ENCODE peak calls at places on chromosome 3, in seven cellular contexts. One of them, this sample, is unnamed.

GRCh38 chr3:8563146-8563545 is 61.5 kb downstream of the LMCD1 start:
- DNase-seq in aorta: no peak
- DNase-seq in NT2/D1: no peak
- DNase-seq in BE2C: no peak
- DNase-seq in stomach: no peak
- DNase-seq in heart right ventricle: no peak
- DNase-seq in uterus: no peak
- DNase-seq in this sample: no peak

GRCh38 chr3:350978-351377 is 154.4 kb downstream of the CHL1 start:
- DNase-seq in heart right ventricle: no peak
- DNase-seq in stomach: no peak
- DNase-seq in NT2/D1: no peak
- DNase-seq in BE2C: no peak
- DNase-seq in uterus: no peak
- DNase-seq in aorta: no peak
- DNase-seq in this sample: no peak

GRCh38 chr3:14886101-14886500 is 61.3 kb upstream of the NR2C2 start:
- DNase-seq in BE2C: no peak
- DNase-seq in uterus: no peak
- DNase-seq in heart right ventricle: no peak
- DNase-seq in NT2/D1: no peak
- DNase-seq in aorta: no peak
- DNase-seq in stomach: no peak
- DNase-seq in this sample: no peak

GRCh38 chr3:132417695-132418520 is 606 bp downstream of the DNAJC13 start:
- DNase-seq in BE2C: peak; percentile 65
- DNase-seq in heart right ventricle: peak; percentile 35
- DNase-seq in stomach: peak; percentile 49
- DNase-seq in uterus: peak; percentile 43
- DNase-seq in aorta: peak; percentile 72
- DNase-seq in NT2/D1: peak; percentile 35
- DNase-seq in this sample: no peak

GRCh38 chr3:195909294-195909644 is 918 bp upstream of the TNK2 start:
- DNase-seq in heart right ventricle: no peak
- DNase-seq in BE2C: peak; percentile 56
- DNase-seq in stomach: no peak
- DNase-seq in NT2/D1: no peak
- DNase-seq in uterus: no peak
- DNase-seq in aorta: no peak
- DNase-seq in this sample: no peak

GRCh38 chr3:48655586-48655985 is 7.1 kb downstream of the CELSR3 start:
- DNase-seq in stomach: no peak
- DNase-seq in BE2C: no peak
- DNase-seq in aorta: no peak
- DNase-seq in uterus: no peak
- DNase-seq in NT2/D1: no peak
- DNase-seq in heart right ventricle: no peak
- DNase-seq in this sample: no peak

GRCh38 chr3:186414735-186415419 is 52.8 kb upstream of the DGKG start:
- DNase-seq in heart right ventricle: no peak
- DNase-seq in BE2C: no peak
- DNase-seq in NT2/D1: no peak
- DNase-seq in uterus: peak; percentile 42
- DNase-seq in aorta: no peak
- DNase-seq in stomach: peak; percentile 61
- DNase-seq in this sample: no peak

GRCh38 chr3:127114337-127115070 is 78.4 kb upstream of the PRR23E start:
- DNase-seq in BE2C: peak; percentile 93
- DNase-seq in aorta: no peak
- DNase-seq in uterus: no peak
- DNase-seq in heart right ventricle: no peak
- DNase-seq in NT2/D1: no peak
- DNase-seq in stomach: no peak
- DNase-seq in this sample: no peak

GRCh38 chr3:157786618-157787017 is 283.4 kb upstream of the VEPH1 start:
- DNase-seq in aorta: no peak
- DNase-seq in stomach: no peak
- DNase-seq in BE2C: no peak
- DNase-seq in heart right ventricle: no peak
- DNase-seq in uterus: no peak
- DNase-seq in NT2/D1: no peak
- DNase-seq in this sample: no peak

GRCh38 chr3:64186667-64187064 is 38.6 kb downstream of the PRICKLE2 start:
- DNase-seq in uterus: no peak
- DNase-seq in heart right ventricle: no peak
- DNase-seq in NT2/D1: no peak
- DNase-seq in stomach: no peak
- DNase-seq in BE2C: no peak
- DNase-seq in aorta: no peak
- DNase-seq in this sample: no peak
- H3K4me1 ChIP-seq in uterus: peaks cover 14% of the 10 kb centered on the region
- H3K4me1 ChIP-seq in heart right ventricle: peaks cover 75% of the 10 kb centered on the region
- H3K4me1 ChIP-seq in NT2/D1: peaks cover 4% of the 10 kb centered on the region
- H3K4me1 ChIP-seq in stomach: peaks cover 40% of the 10 kb centered on the region
- H3K4me1 ChIP-seq in BE2C: peaks cover 21% of the 10 kb centered on the region
- H3K4me1 ChIP-seq in aorta: no peaks in the 10 kb centered on the region
- H3K4me1 ChIP-seq in this sample: peaks cover 2% of the 10 kb centered on the region

DNA sequence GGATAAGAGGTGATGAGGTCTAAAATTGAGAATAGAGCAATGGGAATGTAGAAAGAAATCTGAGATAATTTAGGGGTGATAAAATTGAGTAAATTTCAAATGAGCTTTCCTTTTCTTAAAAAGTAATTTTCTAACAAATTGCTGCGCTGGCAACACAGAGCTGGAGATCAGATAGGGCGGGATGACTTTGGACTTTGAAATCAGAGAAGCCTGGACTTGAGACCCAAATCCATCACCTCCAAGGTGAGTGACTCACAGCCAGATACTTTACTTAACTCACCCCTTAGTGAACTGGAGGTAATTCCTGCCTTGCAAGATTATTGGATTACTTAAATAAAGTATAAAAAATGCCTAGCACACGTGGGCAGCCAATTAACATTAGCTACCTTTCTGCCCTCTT is 80.8 kb downstream of the P2RY1 start:
- DNase-seq in uterus: no peak
- DNase-seq in aorta: no peak
- DNase-seq in NT2/D1: no peak
- DNase-seq in stomach: no peak
- DNase-seq in BE2C: no peak
- DNase-seq in heart right ventricle: no peak
- DNase-seq in this sample: no peak
- H3K9me3 ChIP-seq in uterus: no peaks in the 10 kb centered on the region
- H3K9me3 ChIP-seq in aorta: no peaks in the 10 kb centered on the region
- H3K9me3 ChIP-seq in NT2/D1: no peaks in the 10 kb centered on the region
- H3K9me3 ChIP-seq in stomach: no peaks in the 10 kb centered on the region
- H3K9me3 ChIP-seq in BE2C: no peaks in the 10 kb centered on the region
- H3K9me3 ChIP-seq in heart right ventricle: no peaks in the 10 kb centered on the region
- H3K9me3 ChIP-seq in this sample: no peaks in the 10 kb centered on the region

DNA sequence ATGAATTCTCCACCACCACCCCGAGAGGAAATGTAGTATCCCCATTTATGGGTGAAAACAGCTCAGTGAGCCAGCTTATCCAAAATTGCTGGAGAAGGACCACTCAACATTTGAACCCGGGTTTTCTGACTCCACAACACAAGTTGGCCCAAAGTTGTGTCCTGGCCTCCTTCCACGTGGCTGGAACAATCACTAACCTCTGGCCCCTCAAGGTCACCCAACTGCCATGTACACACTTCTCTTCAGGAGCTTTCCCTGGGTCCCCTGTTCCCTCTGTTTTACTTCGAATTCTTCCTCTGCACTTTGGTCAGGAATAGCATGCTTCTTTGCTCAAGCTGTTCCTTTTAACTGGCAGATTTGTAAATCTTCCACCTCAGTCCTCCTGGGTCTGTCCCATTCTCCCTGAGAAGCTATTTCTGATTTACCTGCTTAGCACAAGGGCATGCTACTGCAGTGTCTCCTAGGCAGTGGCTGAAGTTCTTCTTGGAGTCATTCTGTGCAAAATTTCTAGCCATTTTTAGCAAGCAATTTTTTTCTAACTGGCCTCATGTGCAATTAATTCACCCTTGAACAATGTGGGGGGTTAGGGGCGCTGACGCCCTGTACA is 39.2 kb downstream of the TRIM71 start:
- DNase-seq in NT2/D1: no peak
- DNase-seq in BE2C: no peak
- DNase-seq in heart right ventricle: no peak
- DNase-seq in aorta: no peak
- DNase-seq in stomach: no peak
- DNase-seq in uterus: no peak
- DNase-seq in this sample: no peak
- H3K4me1 ChIP-seq in NT2/D1: peaks cover 11% of the 10 kb centered on the region
- H3K4me1 ChIP-seq in BE2C: no peaks in the 10 kb centered on the region
- H3K4me1 ChIP-seq in heart right ventricle: no peaks in the 10 kb centered on the region
- H3K4me1 ChIP-seq in aorta: no peaks in the 10 kb centered on the region
- H3K4me1 ChIP-seq in stomach: peaks cover 8% of the 10 kb centered on the region
- H3K4me1 ChIP-seq in uterus: no peaks in the 10 kb centered on the region
- H3K4me1 ChIP-seq in this sample: peaks cover 23% of the 10 kb centered on the region

GRCh38 chr3:125337506-125337905 is 37.6 kb downstream of the ZNF148 start:
- DNase-seq in heart right ventricle: no peak
- DNase-seq in uterus: no peak
- DNase-seq in aorta: no peak
- DNase-seq in NT2/D1: no peak
- DNase-seq in stomach: no peak
- DNase-seq in BE2C: no peak
- DNase-seq in this sample: no peak

GRCh38 chr3:125334675-125335560 is 40.2 kb downstream of the ZNF148 start:
- DNase-seq in BE2C: no peak
- DNase-seq in NT2/D1: no peak
- DNase-seq in stomach: no peak
- DNase-seq in heart right ventricle: no peak
- DNase-seq in uterus: no peak
- DNase-seq in aorta: no peak
- DNase-seq in this sample: no peak

DNA sequence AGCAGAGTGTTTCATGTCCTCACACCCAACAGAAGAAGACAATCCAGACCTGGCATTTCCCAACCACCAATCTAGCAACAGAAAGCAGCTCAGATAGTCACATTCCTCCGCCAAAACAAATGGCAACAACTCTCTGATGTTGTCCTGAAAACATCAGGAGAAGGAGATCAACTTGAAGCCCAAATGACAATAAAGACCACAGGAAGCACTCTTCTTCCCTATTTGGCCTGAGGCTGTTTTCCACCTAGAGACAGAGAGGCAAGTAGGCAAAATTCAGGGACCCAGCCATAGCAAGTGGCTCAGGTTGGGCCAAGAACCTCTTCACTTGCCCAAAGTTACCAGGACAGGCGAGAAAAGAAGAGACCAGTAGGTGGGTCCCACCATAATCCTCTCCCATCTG is 35.0 kb downstream of the ZNF148 start:
- DNase-seq in stomach: no peak
- DNase-seq in aorta: no peak
- DNase-seq in heart right ventricle: no peak
- DNase-seq in BE2C: no peak
- DNase-seq in uterus: no peak
- DNase-seq in NT2/D1: no peak
- DNase-seq in this sample: no peak
- H3K9me3 ChIP-seq in stomach: peaks cover 4% of the 10 kb centered on the region
- H3K9me3 ChIP-seq in aorta: no peaks in the 10 kb centered on the region
- H3K9me3 ChIP-seq in heart right ventricle: peaks cover 39% of the 10 kb centered on the region
- H3K9me3 ChIP-seq in BE2C: no peaks in the 10 kb centered on the region
- H3K9me3 ChIP-seq in uterus: no peaks in the 10 kb centered on the region
- H3K9me3 ChIP-seq in NT2/D1: peaks cover 31% of the 10 kb centered on the region
- H3K9me3 ChIP-seq in this sample: no peaks in the 10 kb centered on the region

GRCh38 chr3:10935028-10935427 is 57.5 kb upstream of the SLC6A1 start:
- DNase-seq in stomach: no peak
- DNase-seq in BE2C: no peak
- DNase-seq in aorta: peak; percentile 26
- DNase-seq in uterus: no peak
- DNase-seq in heart right ventricle: no peak
- DNase-seq in NT2/D1: no peak
- DNase-seq in this sample: no peak
- H3K4me1 ChIP-seq in stomach: no peaks in the 10 kb centered on the region
- H3K4me1 ChIP-seq in BE2C: no peaks in the 10 kb centered on the region
- H3K4me1 ChIP-seq in aorta: no peaks in the 10 kb centered on the region
- H3K4me1 ChIP-seq in uterus: no peaks in the 10 kb centered on the region
- H3K4me1 ChIP-seq in heart right ventricle: no peaks in the 10 kb centered on the region
- H3K4me1 ChIP-seq in NT2/D1: peaks cover 26% of the 10 kb centered on the region
- H3K4me1 ChIP-seq in this sample: no peaks in the 10 kb centered on the region

DNA sequence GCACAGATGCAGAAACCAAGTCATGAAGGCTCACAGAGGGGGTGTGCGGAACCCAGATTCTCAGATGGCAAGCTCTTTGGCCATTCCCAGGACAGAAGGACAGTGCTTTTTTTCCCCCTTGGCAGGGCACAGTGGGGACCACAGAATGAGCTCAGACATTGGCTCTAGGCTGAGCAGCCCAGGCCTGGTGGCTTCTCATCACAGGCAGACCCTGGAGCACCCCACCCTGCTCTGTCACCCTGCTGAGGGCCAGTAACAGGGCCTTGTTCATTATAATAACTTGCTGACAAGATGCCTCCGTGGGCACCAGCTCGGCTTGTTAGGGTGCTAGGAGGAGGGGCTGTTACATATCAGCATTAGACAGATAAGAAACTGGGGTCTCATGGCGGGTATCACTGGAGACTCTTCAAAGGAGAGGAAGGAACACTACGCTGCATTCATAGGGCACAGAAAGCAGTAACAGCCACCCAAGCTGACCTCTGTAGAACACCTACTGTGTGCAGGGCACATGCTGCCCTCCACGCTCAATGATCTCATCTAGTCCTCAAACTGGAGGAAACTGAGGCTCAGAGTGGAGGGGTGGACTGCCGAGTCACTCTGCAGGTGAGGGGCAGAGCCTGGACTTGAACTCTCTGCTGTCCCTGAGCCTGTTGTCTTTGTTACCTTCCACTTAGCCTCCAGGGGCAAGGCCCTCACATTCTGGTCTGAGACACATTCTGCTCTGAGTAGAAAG is 69.9 kb upstream of the SEC13 start:
- DNase-seq in aorta: no peak
- DNase-seq in BE2C: no peak
- DNase-seq in NT2/D1: no peak
- DNase-seq in heart right ventricle: no peak
- DNase-seq in uterus: no peak
- DNase-seq in stomach: no peak
- DNase-seq in this sample: no peak
- H3K9me3 ChIP-seq in aorta: peaks cover 17% of the 10 kb centered on the region
- H3K9me3 ChIP-seq in BE2C: no peaks in the 10 kb centered on the region
- H3K9me3 ChIP-seq in NT2/D1: peaks cover 43% of the 10 kb centered on the region
- H3K9me3 ChIP-seq in heart right ventricle: peaks cover 30% of the 10 kb centered on the region
- H3K9me3 ChIP-seq in uterus: peaks cover 10% of the 10 kb centered on the region
- H3K9me3 ChIP-seq in stomach: peaks cover 34% of the 10 kb centered on the region
- H3K9me3 ChIP-seq in this sample: peaks cover 11% of the 10 kb centered on the region